ENCODE peak calls at places on chromosomes 1 and 21, in six cellular contexts. X, L, C, R, P and Z are unnamed samples.

GRCh38 chr1:39214021-39214713 is 9.7 kb downstream of the MACF1 start:
- DNase-seq in X (peak), L (no peak), C (no peak), R (peak), P (no peak), Z (no peak)

GRCh38 chr1:184110253-184111204 is 59.0 kb downstream of the TSEN15 start:
- DNase-seq in X (no peak), L (peak), C (no peak), R (no peak), P (no peak), Z (no peak)

GRCh38 chr1:189775343-189775742 is 702.3 kb downstream of the BRINP3 start:
- DNase-seq in X (peak), L (no peak), C (no peak), R (no peak), P (no peak), Z (no peak)

GRCh38 chr1:22309572-22309971 is 142.1 kb upstream of the ZBTB40 start:
- DNase-seq in X (no peak), L (no peak), C (no peak), R (no peak), P (no peak), Z (no peak)

GRCh38 chr1:3066250-3066711 is 2.7 kb upstream of the PRDM16 start:
- DNase-seq in X (no peak), L (no peak), C (no peak), R (peak), P (no peak), Z (no peak)

GRCh38 chr1:206930210-206930798 is 8.6 kb upstream of the FCMR start:
- DNase-seq in X (no peak), L (no peak), C (no peak), R (no peak), P (no peak), Z (no peak)

GRCh38 chr1:201348211-201348566 is 29.3 kb downstream of the TNNT2 start:
- DNase-seq in X (peak), L (no peak), C (no peak), R (no peak), P (no peak), Z (peak)

GRCh38 chr21:36718951-36719501 is 20.1 kb downstream of the SIM2 start:
- DNase-seq in X (no peak), L (no peak), C (no peak), R (no peak), P (peak), Z (no peak)

GRCh38 chr1:115296981-115297380 is 41.1 kb downstream of the NGF start:
- DNase-seq in X (peak), L (no peak), C (no peak), R (no peak), P (no peak), Z (no peak)

GRCh38 chr21:44943686-44944550 is 4.1 kb downstream of the SLX9 start:
- DNase-seq in X (no peak), L (no peak), C (no peak), R (no peak), P (no peak), Z (no peak)

GRCh38 chr1:1554550-1554925 is 14.1 kb upstream of the TMEM240 start:
- DNase-seq in X (peak), L (no peak), C (no peak), R (no peak), P (no peak), Z (no peak)

GRCh38 chr1:168513656-168514404 is 30.0 kb downstream of the XCL2 start:
- DNase-seq in X (no peak), L (no peak), C (no peak), R (no peak), P (no peak), Z (no peak)

GRCh38 chr1:29875557-29876028 is 639.3 kb downstream of the PTPRU start:
- DNase-seq in X (no peak), L (no peak), C (peak), R (peak), P (no peak), Z (no peak)

GRCh38 chr1:59431566-59432294 is 134.8 kb downstream of the FGGY start:
- DNase-seq in X (no peak), L (no peak), C (no peak), R (no peak), P (no peak), Z (no peak)

GRCh38 chr21:31760931-31761330 is 29.0 kb upstream of the SCAF4 start:
- DNase-seq in X (no peak), L (no peak), C (no peak), R (no peak), P (no peak), Z (no peak)

GRCh38 chr1:234396871-234397270 is 23.6 kb downstream of the COA6 start:
- DNase-seq in X (no peak), L (no peak), C (no peak), R (no peak), P (no peak), Z (no peak)

GRCh38 chr1:207873055-207873890 is 37.7 kb downstream of the CD34 start:
- DNase-seq in X (no peak), L (no peak), C (no peak), R (no peak), P (no peak), Z (no peak)

GRCh38 chr1:98460136-98460535 is 201.4 kb upstream of the SNX7 start:
- DNase-seq in X (no peak), L (no peak), C (no peak), R (no peak), P (no peak), Z (no peak)

GRCh38 chr1:235069577-235070563 is 58.8 kb downstream of the TOMM20 start:
- DNase-seq in X (peak), L (no peak), C (no peak), R (peak), P (no peak), Z (no peak)